ENCODE peak calls at places on chromosomes 4 and X, in five cellular contexts. Z is astrocyte, S is endodermal cell, V is HCT116, Y is MM.1S. I is an unnamed sample.

GRCh38 chrX:105837227-105837626 is 14.9 kb downstream of the NRK start:
- DNase-seq in Z (peak; percentile 86), S (no peak), Y (no peak), V (no peak), I (peak; percentile 88)

GRCh38 chr4:84977409-84977808 is 10.9 kb upstream of the WDFY3 start:
- DNase-seq in S (no peak), V (no peak), Z (no peak), Y (no peak), I (no peak)

GRCh38 chrX:133838761-133839676 is 146.4 kb downstream of the GPC3 start:
- DNase-seq in V (peak; percentile 3), Z (no peak), Y (peak; percentile 30), S (peak; percentile 82), I (peak; percentile 14)

GRCh38 chr4:155909615-155910226 is 6.2 kb downstream of the TDO2 start:
- DNase-seq in S (no peak), V (no peak), Y (no peak), Z (no peak), I (no peak)

GRCh38 chr4:122100508-122100907 is 51.6 kb upstream of the BLTP1 start:
- DNase-seq in Z (no peak), S (peak; percentile 56), Y (no peak), V (no peak), I (no peak)

GRCh38 chr4:7759221-7759620 is 180.4 kb downstream of the AFAP1 start:
- DNase-seq in S (no peak), Z (no peak), Y (no peak), V (no peak), I (no peak)

GRCh38 chr4:3218824-3219760 is 29.9 kb upstream of the MSANTD1 start:
- DNase-seq in Y (no peak), S (no peak), Z (no peak), V (no peak), I (no peak)

GRCh38 chrX:114611018-114611619 is 27.2 kb downstream of the HTR2C start:
- DNase-seq in Y (peak; percentile 68), S (peak; percentile 64), V (peak; percentile 34), Z (peak; percentile 2), I (peak; percentile 19)

GRCh38 chr4:14143892-14144291 is 516.4 kb upstream of the BOD1L1 start:
- DNase-seq in S (no peak), Y (peak; percentile 31), V (no peak), Z (no peak), I (no peak)

GRCh38 chrX:27815209-27815608 is 7.4 kb downstream of the MAGEB10 start:
- DNase-seq in V (peak; percentile 3), Z (peak; percentile 77), Y (no peak), S (no peak), I (no peak)

GRCh38 chr4:103052145-103052544 is 24.4 kb downstream of the SLC9B2 start:
- DNase-seq in Y (no peak), V (no peak), Z (no peak), S (no peak), I (no peak)

GRCh38 chr4:89024051-89024675 is 32.8 kb downstream of the FAM13A start:
- DNase-seq in S (peak; percentile 72), V (peak; percentile 65), Y (peak; percentile 78), Z (peak; percentile 51), I (peak; percentile 60)

GRCh38 chrX:140709421-140709846 is at the start of gene LINC00632:
- DNase-seq in Z (no peak), S (no peak), V (no peak), Y (no peak), I (peak; percentile 40)

GRCh38 chr4:72489267-72489666 is 79.8 kb downstream of the ADAMTS3 start:
- DNase-seq in V (no peak), Z (peak; percentile 16), Y (no peak), S (no peak), I (peak; percentile 47)

GRCh38 chr4:83110970-83111369 is 3.6 kb downstream of the PLAC8 start:
- DNase-seq in S (no peak), V (no peak), Z (no peak), Y (no peak), I (no peak)

GRCh38 chrX:67599532-67599931 is 55.7 kb downstream of the AR start:
- DNase-seq in Y (no peak), V (no peak), Z (no peak), S (no peak), I (no peak)

GRCh38 chrX:150148749-150149672 is 210.7 kb upstream of the EOLA2 start:
- DNase-seq in Z (peak; percentile 17), Y (no peak), V (no peak), S (no peak), I (no peak)

GRCh38 chr4:6467600-6467999 is 4.8 kb downstream of the PPP2R2C start:
- DNase-seq in S (peak; percentile 22), Z (no peak), V (no peak), Y (no peak), I (no peak)

GRCh38 chr4:13642576-13642975 is 15.1 kb upstream of the BOD1L1 start:
- DNase-seq in V (no peak), Z (peak; percentile 47), Y (no peak), S (no peak), I (peak; percentile 61)

GRCh38 chr4:87219648-87220093 is 747 bp downstream of the KLHL8 start:
- DNase-seq in V (no peak), Y (peak; percentile 69), S (peak; percentile 77), Z (peak; percentile 35), I (peak; percentile 45)

GRCh38 chr4:168076989-168077725 is 15.2 kb upstream of the ANXA10 start:
- DNase-seq in Y (peak; percentile 62), V (peak; percentile 88), S (peak; percentile 91), Z (peak; percentile 36), I (peak; percentile 81)

GRCh38 chrX:54157561-54157960 is 25.5 kb downstream of the FAM120C start:
- DNase-seq in V (no peak), Y (no peak), Z (no peak), S (no peak), I (no peak)

GRCh38 chr4:40211224-40212185 is 14.7 kb downstream of the RHOH start:
- DNase-seq in Y (no peak), S (no peak), Z (no peak), V (no peak), I (no peak)

GRCh38 chr4:121728066-121728465 is 31.3 kb upstream of the ANXA5 start:
- DNase-seq in S (no peak), V (no peak), Y (no peak), Z (peak; percentile 87), I (peak; percentile 63)

GRCh38 chrX:120262781-120263719 is 12.4 kb downstream of the ZBTB33 start:
- DNase-seq in S (peak; percentile 57), Z (no peak), V (no peak), Y (no peak), I (no peak)

GRCh38 chr4:80367737-80368136 is 32.2 kb downstream of the CFAP299 start:
- DNase-seq in S (no peak), Y (no peak), Z (peak; percentile 8), V (no peak), I (no peak)

GRCh38 chr4:80374180-80374579 is 38.6 kb downstream of the CFAP299 start:
- DNase-seq in Y (no peak), S (no peak), Z (no peak), V (no peak), I (no peak)

GRCh38 chr4:80365928-80366327 is 30.4 kb downstream of the CFAP299 start:
- DNase-seq in Y (peak; percentile 63), Z (peak; percentile 51), S (peak; percentile 84), V (peak; percentile 3), I (peak; percentile 78)

GRCh38 chr4:80370635-80371034 is 35.1 kb downstream of the CFAP299 start:
- DNase-seq in S (no peak), Y (no peak), Z (no peak), V (no peak), I (no peak)

GRCh38 chr4:80371046-80371445 is 35.5 kb downstream of the CFAP299 start:
- DNase-seq in V (no peak), Z (no peak), S (no peak), Y (no peak), I (no peak)
- H3K9ac ChIP-seq in V (no peak overlapping the region), Z (no peak overlapping the region), S (no peak overlapping the region), Y (no peak overlapping the region), I (no peak overlapping the region)

GRCh38 chr4:137735561-137736104 is 203.3 kb upstream of the PCDH18 start:
- DNase-seq in Y (no peak), S (no peak), Z (no peak), V (no peak), I (no peak)

GRCh38 chr4:137739391-137739790 is 207.1 kb upstream of the PCDH18 start:
- DNase-seq in V (no peak), Y (no peak), S (no peak), Z (no peak), I (no peak)

GRCh38 chr4:137740192-137740591 is 207.9 kb upstream of the PCDH18 start:
- DNase-seq in S (no peak), V (no peak), Y (no peak), Z (no peak), I (no peak)

DNA sequence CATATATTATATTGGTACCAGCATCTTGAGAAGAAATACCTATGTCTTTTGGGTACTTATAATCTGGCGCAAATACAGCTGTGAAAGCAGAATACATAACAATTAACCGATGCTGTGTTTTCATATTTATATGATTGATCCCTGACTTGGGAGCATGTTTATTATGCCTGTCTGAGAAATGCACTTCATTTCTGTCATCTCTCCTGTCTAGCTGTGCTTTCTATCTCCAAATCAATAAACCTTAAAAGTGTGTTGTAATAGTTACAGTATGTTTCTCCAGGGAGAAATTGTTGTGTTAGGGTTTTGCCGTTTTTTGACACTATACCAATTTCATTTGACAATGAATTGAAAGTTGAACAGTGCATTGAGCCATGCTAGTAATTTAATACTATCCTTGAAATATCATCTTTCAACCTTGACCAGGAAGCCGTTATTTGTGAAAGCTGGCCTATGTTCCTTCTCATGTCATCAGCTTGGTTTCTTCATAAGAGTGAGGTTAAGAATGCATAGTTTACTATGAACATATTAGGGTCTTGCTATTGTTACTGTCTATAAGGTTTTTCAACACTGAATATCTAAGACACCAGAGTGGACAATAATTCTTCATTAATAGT is 206.2 kb upstream of the PCDH18 start:
- DNase-seq in Y (no peak), Z (no peak), V (no peak), S (no peak), I (peak; percentile 31)
- H3K4me1 ChIP-seq in Y (no peaks in the 10 kb centered on the region), Z (no peaks in the 10 kb centered on the region), V (no peaks in the 10 kb centered on the region), S (no peaks in the 10 kb centered on the region), I (no peaks in the 10 kb centered on the region)

GRCh38 chrX:87621697-87622096 is 104.1 kb downstream of the KLHL4 start:
- DNase-seq in S (no peak), Z (peak; percentile 68), V (no peak), Y (no peak), I (peak; percentile 60)

DNA sequence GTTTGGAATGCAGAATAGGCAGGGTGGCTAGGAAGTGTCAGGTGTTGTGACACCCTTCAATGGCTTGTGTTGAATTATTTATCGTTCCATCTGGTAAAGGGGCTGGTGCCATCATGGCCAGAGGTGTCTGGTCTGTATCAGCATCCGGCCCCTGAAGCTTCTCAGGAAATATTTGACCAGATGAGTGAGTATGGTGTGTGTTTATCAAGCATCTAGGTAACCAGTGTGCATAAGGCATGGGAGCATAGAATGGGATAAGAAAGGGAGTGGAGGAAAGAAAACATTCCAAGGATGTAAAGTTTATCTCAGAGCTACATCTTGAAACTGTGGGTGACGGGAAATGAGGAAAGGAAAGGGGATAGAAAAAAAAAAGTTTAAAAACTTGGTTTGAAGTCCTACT is 109.4 kb downstream of the KLHL4 start:
- DNase-seq in Z (peak; percentile 2), S (no peak), V (no peak), Y (no peak), I (peak; percentile 7)
- H3K27ac ChIP-seq in Z (no peak overlapping the region), S (no peak overlapping the region), V (no peak overlapping the region), Y (no peak overlapping the region), I (no peak overlapping the region)

DNA sequence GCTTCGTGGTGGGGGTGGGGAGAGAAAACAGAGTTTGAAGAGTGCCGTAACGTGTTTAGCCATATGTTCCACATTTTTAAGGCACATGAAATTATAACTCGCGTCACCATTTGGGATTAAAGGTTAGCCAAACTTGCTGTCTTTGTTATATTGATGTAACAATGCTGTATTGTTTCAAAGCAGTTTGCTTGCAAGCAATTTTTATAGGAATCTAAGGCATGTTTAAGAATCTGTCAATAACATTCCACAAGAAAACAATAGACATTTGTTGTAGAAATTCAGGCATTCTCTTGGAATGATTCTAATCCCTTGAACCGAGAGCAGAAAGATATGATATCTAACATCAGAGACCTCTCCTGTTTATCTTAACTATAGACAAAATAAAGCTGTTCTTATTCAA is 78.3 kb downstream of the CLDN22 start:
- DNase-seq in Y (no peak), S (no peak), V (no peak), Z (peak; percentile 13), I (peak; percentile 34)
- H3K9ac ChIP-seq in Y (no peak overlapping the region), S (peak overlapping the region; percentile 28), V (peak overlapping the region; percentile 27), Z (peak overlapping the region; percentile 35), I (no peak overlapping the region)

I was measured in fibroblast of lung.